ENCODE peak calls at places on chromosomes 16 and 17, in eight cellular contexts. L is fibroblast of villous mesenchyme, S is lung, X is AG09309, W is ovary, P is heart left ventricle, A is endodermal cell, R is OCI-LY7. E is an unnamed sample.

GRCh38 chr17:59107306-59107670 is 608 bp upstream of the TRIM37 start:
- DNase-seq in L (no peak), S (no peak), X (no peak), W (no peak), P (no peak), A (no peak), R (no peak), E (no peak)

GRCh38 chr16:10965440-10966039 is 21.2 kb downstream of the CLEC16A start:
- DNase-seq in L (no peak), S (no peak), X (no peak), W (no peak), P (no peak), A (no peak), R (peak), E (no peak)

GRCh38 chr17:32609085-32609484 is 122.3 kb downstream of the CDK5R1 start:
- DNase-seq in L (no peak), S (peak), X (no peak), W (no peak), P (peak), A (no peak), R (peak), E (no peak)

GRCh38 chr17:67696347-67696746 is 21.4 kb upstream of the NOL11 start:
- DNase-seq in L (no peak), S (no peak), X (no peak), W (no peak), P (no peak), A (no peak), R (no peak), E (no peak)

GRCh38 chr16:85975421-85976100 is 76.6 kb downstream of the IRF8 start:
- DNase-seq in L (no peak), S (no peak), X (no peak), W (no peak), P (no peak), A (no peak), R (no peak), E (no peak)

GRCh38 chr17:29243792-29244191 is 2.9 kb upstream of the CRYBA1 start:
- DNase-seq in L (peak), S (no peak), X (no peak), W (no peak), P (no peak), A (peak), R (peak), E (no peak)

GRCh38 chr17:3533752-3534151 is 23.9 kb downstream of the TRPV3 start:
- DNase-seq in L (no peak), S (no peak), X (no peak), W (no peak), P (no peak), A (no peak), R (no peak), E (no peak)

GRCh38 chr17:66527335-66527734 is 224.9 kb downstream of the PRKCA start:
- DNase-seq in L (no peak), S (no peak), X (no peak), W (no peak), P (no peak), A (no peak), R (no peak), E (no peak)

GRCh38 chr17:65222216-65222738 is 85.1 kb downstream of the RGS9 start:
- DNase-seq in L (no peak), S (no peak), X (no peak), W (no peak), P (no peak), A (no peak), R (no peak), E (no peak)

GRCh38 chr16:66295191-66295590 is 71.3 kb upstream of the CDH5 start:
- DNase-seq in L (no peak), S (no peak), X (no peak), W (no peak), P (no peak), A (peak), R (no peak), E (no peak)

GRCh38 chr17:21542070-21542469 is 150.3 kb upstream of the KCNJ18 start:
- DNase-seq in L (no peak), S (no peak), X (no peak), W (no peak), P (no peak), A (no peak), R (no peak), E (no peak)

GRCh38 chr16:51577621-51578303 is 426.7 kb upstream of the SALL1 start:
- DNase-seq in L (no peak), S (no peak), X (no peak), W (no peak), P (no peak), A (no peak), R (no peak), E (no peak)

GRCh38 chr16:9364721-9365693 is 273.6 kb downstream of the HAPSTR1 start:
- DNase-seq in L (no peak), S (peak), X (no peak), W (peak), P (peak), A (no peak), R (no peak), E (no peak)

GRCh38 chr17:79942591-79943353 is 92.9 kb downstream of the TBC1D16 start:
- DNase-seq in L (no peak), S (no peak), X (no peak), W (peak), P (peak), A (peak), R (peak), E (no peak)

GRCh38 chr17:82913304-82914043 is 73.7 kb upstream of the ZNF750 start:
- DNase-seq in L (no peak), S (no peak), X (no peak), W (no peak), P (no peak), A (no peak), R (no peak), E (no peak)

GRCh38 chr17:7234100-7235012 is at the start of gene DVL2:
- DNase-seq in L (peak), S (peak), X (peak), W (peak), P (peak), A (peak), R (peak), E (peak)

GRCh38 chr16:8370374-8371015 is 219.8 kb downstream of the TMEM114 start:
- DNase-seq in L (no peak), S (no peak), X (no peak), W (no peak), P (no peak), A (no peak), R (no peak), E (no peak)

GRCh38 chr17:2909164-2909852 is 113.1 kb downstream of the RAP1GAP2 start:
- DNase-seq in L (peak), S (no peak), X (no peak), W (no peak), P (no peak), A (no peak), R (no peak), E (no peak)

DNA sequence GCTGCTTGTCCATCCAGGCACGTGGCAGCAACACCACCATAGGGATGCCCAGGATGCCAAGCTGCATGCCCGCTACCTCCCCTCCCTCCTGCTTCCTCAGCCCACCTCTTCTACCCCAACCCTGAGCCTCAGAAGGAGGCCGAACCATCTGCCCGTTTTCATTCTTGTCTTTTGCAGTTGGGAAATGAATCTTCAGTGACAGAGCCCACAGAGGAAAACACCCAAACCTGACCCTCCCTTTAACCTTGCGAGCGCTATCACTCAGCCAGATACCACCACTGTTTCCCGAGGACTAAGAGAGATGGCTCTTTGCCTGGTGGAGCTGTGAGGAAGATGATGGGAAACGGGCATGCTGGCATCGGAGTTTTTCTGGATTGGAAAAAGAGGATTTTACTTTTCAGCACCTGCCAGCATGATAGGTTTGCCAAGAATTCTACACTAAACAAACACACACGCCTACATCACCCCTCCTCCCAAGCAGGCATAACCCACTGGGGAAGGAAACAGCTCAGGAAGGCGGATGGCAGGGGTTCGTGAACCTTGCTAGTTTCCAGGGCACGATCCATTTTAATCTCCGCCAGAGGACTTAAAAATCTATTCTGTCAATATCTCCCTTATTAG is 457.3 kb downstream of the SLC39A11 start:
- DNase-seq in L (no peak), S (no peak), X (no peak), W (no peak), P (no peak), A (no peak), R (no peak), E (no peak)
- TF ChIP-seq CTCF in L (no peak), S (no peak), X (no peak), W (no peak), P (no peak), A (no peak), R (no peak), E (no peak)

GRCh38 chr16:789451-789850 is 1.0 kb downstream of the CHTF18 start:
- DNase-seq in L (no peak), S (no peak), X (no peak), W (no peak), P (no peak), A (no peak), R (no peak), E (no peak)
- H3K4me3 ChIP-seq in L (peak), S (no peak), X (peak), W (no peak), P (peak), A (peak), R (peak), E (no peak)

GRCh38 chr17:45971698-45972141 is 27.3 kb upstream of the STH start:
- DNase-seq in L (no peak), S (no peak), X (no peak), W (no peak), P (no peak), A (peak), R (no peak), E (no peak)
- TF ChIP-seq CTCF in L (no peak), S (no peak), X (peak), W (no peak), P (no peak), A (peak), R (peak), E (no peak)

GRCh38 chr17:40559954-40560591 is 5.2 kb downstream of the CCR7 start:
- DNase-seq in L (peak), S (peak), X (peak), W (peak), P (peak), A (peak), R (peak), E (peak)
- H3K4me3 ChIP-seq in L (no peak), S (no peak), X (peak), W (no peak), P (peak), A (no peak), R (peak), E (no peak)

DNA sequence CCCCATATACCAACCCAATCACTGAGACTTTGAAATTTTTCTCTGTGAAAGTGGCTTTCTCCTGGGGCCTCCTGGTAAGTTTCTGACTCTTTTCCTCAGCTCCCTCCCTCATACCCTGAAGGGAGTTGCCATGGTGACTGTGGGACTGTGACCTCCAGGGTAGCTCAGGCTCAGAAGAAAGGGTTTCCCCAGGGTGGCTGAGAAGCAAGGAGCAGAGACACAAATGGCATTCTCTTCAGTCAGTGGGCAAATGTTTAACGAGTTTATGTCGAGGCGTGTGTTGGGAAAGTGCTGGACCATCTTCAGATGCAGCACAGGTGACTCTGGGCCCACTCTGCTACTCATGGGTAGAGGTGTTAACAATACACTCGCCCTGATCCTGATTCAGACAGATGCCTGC is 46.8 kb downstream of the MRPS23 start:
- DNase-seq in L (no peak), S (no peak), X (no peak), W (no peak), P (no peak), A (peak), R (no peak), E (no peak)
- TF ChIP-seq CTCF in L (no peak), S (no peak), X (no peak), W (no peak), P (no peak), A (no peak), R (no peak), E (no peak)

GRCh38 chr17:75876938-75877751 is 1.2 kb downstream of the TRIM47 start:
- DNase-seq in L (peak), S (peak), X (peak), W (peak), P (peak), A (peak), R (peak), E (peak)
- H3K4me3 ChIP-seq in L (peak), S (peak), X (peak), W (peak), P (peak), A (no peak), R (peak), E (peak)

GRCh38 chr16:53404959-53405358 is 29.3 kb upstream of the RBL2 start:
- DNase-seq in L (no peak), S (no peak), X (no peak), W (no peak), P (no peak), A (no peak), R (no peak), E (no peak)
- TF ChIP-seq CTCF in L (peak), S (no peak), X (no peak), W (no peak), P (no peak), A (peak), R (peak), E (no peak)

E was measured in astrocyte of the cerebellum.